ENCODE peak calls at places on chromosomes 3 and 15, in six cellular contexts. D is fibroblast of pulmonary artery, L is mucosa of descending colon, I is epithelial cell of esophagus, H is K562, W is foreskin fibroblast. N is an unnamed sample.

GRCh38 chr3:124778061-124778460 is 47.8 kb downstream of the UMPS start:
- DNase-seq in D (no peak), L (no peak), I (no peak), H (no peak), W (no peak), N (no peak)

GRCh38 chr15:62306851-62307504 is 141.9 kb upstream of the C2CD4B start:
- DNase-seq in D (peak; percentile 87), L (no peak), I (peak; percentile 71), H (peak; percentile 70), W (peak; percentile 79), N (peak; percentile 34)

GRCh38 chr3:48118322-48118721 is 69.9 kb downstream of the CDC25A start:
- DNase-seq in D (no peak), L (no peak), I (no peak), H (no peak), W (no peak), N (no peak)

GRCh38 chr3:69649120-69649519 is 90.1 kb upstream of the MITF start:
- DNase-seq in D (peak; percentile 68), L (no peak), I (peak; percentile 54), H (no peak), W (peak; percentile 53), N (no peak)

GRCh38 chr15:77568960-77569646 is 63.6 kb downstream of the LINGO1 start:
- DNase-seq in D (peak; percentile 38), L (no peak), I (peak; percentile 54), H (peak; percentile 41), W (peak; percentile 38), N (no peak)

GRCh38 chr3:125129512-125129962 is 73.7 kb upstream of the HEG1 start:
- DNase-seq in D (peak; percentile 93), L (no peak), I (peak; percentile 93), H (peak; percentile 29), W (peak; percentile 98), N (peak; percentile 97)

GRCh38 chr3:194009892-194010533 is 125.9 kb upstream of the HES1 start:
- DNase-seq in D (no peak), L (no peak), I (no peak), H (no peak), W (no peak), N (no peak)

GRCh38 chr3:192128922-192129321 is 598.4 kb downstream of the FGF12 start:
- DNase-seq in D (no peak), L (no peak), I (no peak), H (no peak), W (no peak), N (no peak)

GRCh38 chr15:77504310-77504709 is 83.6 kb downstream of the HMG20A start:
- DNase-seq in D (no peak), L (peak; percentile 70), I (no peak), H (no peak), W (no peak), N (no peak)

GRCh38 chr3:164450276-164450905 is 627.9 kb downstream of the SI start:
- DNase-seq in D (peak; percentile 43), L (no peak), I (no peak), H (no peak), W (no peak), N (no peak)

GRCh38 chr15:81275711-81276417 is 48.1 kb downstream of the STARD5 start:
- DNase-seq in D (peak; percentile 76), L (no peak), I (no peak), H (no peak), W (no peak), N (no peak)

GRCh38 chr15:69729167-69729748 is 276.6 kb downstream of the RPLP1 start:
- DNase-seq in D (peak; percentile 56), L (no peak), I (peak; percentile 8), H (peak; percentile 41), W (peak; percentile 40), N (no peak)

GRCh38 chr15:23897091-23897490 is 210.0 kb upstream of the NDN start:
- DNase-seq in D (no peak), L (no peak), I (peak; percentile 5), H (no peak), W (no peak), N (no peak)

GRCh38 chr15:65939901-65940617 is 70.8 kb downstream of the RAB11A start:
- DNase-seq in D (peak; percentile 82), L (no peak), I (peak; percentile 95), H (no peak), W (peak; percentile 93), N (peak; percentile 98)

GRCh38 chr3:23493846-23494245 is 290.7 kb downstream of the UBE2E2 start:
- DNase-seq in D (no peak), L (no peak), I (peak; percentile 20), H (no peak), W (no peak), N (no peak)

GRCh38 chr15:39851505-39852082 is 68.5 kb downstream of the GPR176 start:
- DNase-seq in D (peak; percentile 53), L (no peak), I (no peak), H (no peak), W (peak; percentile 25), N (no peak)

GRCh38 chr15:98845138-98845884 is 162.3 kb downstream of the PGPEP1L start:
- DNase-seq in D (peak; percentile 21), L (no peak), I (peak; percentile 57), H (no peak), W (no peak), N (no peak)

GRCh38 chr3:51967384-51968174 is at the start of gene PCBP4:
- DNase-seq in D (peak; percentile 31), L (peak; percentile 67), I (peak; percentile 31), H (peak; percentile 60), W (peak; percentile 75), N (no peak)

GRCh38 chr3:177124882-177125281 is 72.4 kb downstream of the TBL1XR1 start:
- DNase-seq in D (peak; percentile 57), L (no peak), I (peak; percentile 29), H (no peak), W (no peak), N (no peak)

GRCh38 chr3:70049761-70050160 is 50.2 kb downstream of the SAMMSON start:
- DNase-seq in D (peak; percentile 46), L (no peak), I (peak; percentile 36), H (no peak), W (peak; percentile 68), N (no peak)

GRCh38 chr3:113166719-113167492 is 44.5 kb upstream of the BOC start:
- DNase-seq in D (peak; percentile 53), L (no peak), I (peak; percentile 33), H (no peak), W (peak; percentile 84), N (peak; percentile 55)

GRCh38 chr3:142315083-142315482 is 89.7 kb upstream of the GK5 start:
- DNase-seq in D (peak; percentile 69), L (no peak), I (peak; percentile 20), H (peak; percentile 15), W (peak; percentile 80), N (no peak)

GRCh38 chr3:35929158-35929557 is 289.8 kb downstream of the ARPP21 start:
- DNase-seq in D (peak; percentile 33), L (no peak), I (no peak), H (no peak), W (peak; percentile 71), N (peak; percentile 39)

GRCh38 chr3:148861277-148861869 is 3.7 kb upstream of the CPA3 start:
- DNase-seq in D (peak; percentile 74), L (no peak), I (peak; percentile 65), H (peak; percentile 50), W (peak; percentile 79), N (peak; percentile 22)

GRCh38 chr3:4821331-4821730 is 157.9 kb upstream of the BHLHE40 start:
- DNase-seq in D (no peak), L (no peak), I (no peak), H (no peak), W (no peak), N (no peak)

GRCh38 chr3:4821975-4822374 is 157.3 kb upstream of the BHLHE40 start:
- DNase-seq in D (no peak), L (peak; percentile 77), I (no peak), H (no peak), W (no peak), N (no peak)

GRCh38 chr3:4823986-4824947 is 155.0 kb upstream of the BHLHE40 start:
- DNase-seq in D (no peak), L (no peak), I (no peak), H (no peak), W (no peak), N (no peak)

GRCh38 chr3:4823385-4823784 is 155.9 kb upstream of the BHLHE40 start:
- DNase-seq in D (no peak), L (no peak), I (no peak), H (no peak), W (no peak), N (no peak)

GRCh38 chr3:4822568-4822967 is 156.7 kb upstream of the BHLHE40 start:
- DNase-seq in D (no peak), L (no peak), I (no peak), H (peak; percentile 53), W (no peak), N (no peak)
- TF ChIP-seq CTCF in D (no peak), L (no peak), I (no peak), H (no peak), W (no peak), N (no peak)

DNA sequence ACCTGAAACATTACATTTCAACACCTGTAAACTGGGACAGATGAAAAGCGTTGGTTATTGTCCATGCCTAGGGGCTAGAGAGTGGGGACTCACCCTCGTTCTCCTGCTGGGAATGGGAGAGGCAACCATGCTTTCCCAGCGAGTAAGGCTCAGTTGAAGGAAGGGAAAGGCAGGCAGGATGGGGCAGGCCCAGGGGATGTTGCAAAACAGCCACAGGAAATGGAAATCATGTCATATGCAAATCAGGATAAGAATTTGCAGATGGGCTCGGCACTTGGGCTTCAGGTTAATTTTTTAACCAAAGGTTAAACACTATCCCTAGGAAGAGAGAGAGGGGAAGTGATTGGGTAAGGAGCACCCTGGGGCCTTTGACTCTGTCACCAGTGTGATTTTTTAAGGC is 14.5 kb upstream of the PLA2G4E start:
- DNase-seq in D (peak; percentile 58), L (no peak), I (peak; percentile 99), H (no peak), W (peak; percentile 62), N (no peak)
- H3K4me3 ChIP-seq in D (no peak overlapping the region), L (no peak overlapping the region), I (peak overlapping the region; percentile 23), H (no peak overlapping the region), W (no peak overlapping the region), N (no peak overlapping the region)

GRCh38 chr15:41847981-41848380 is 9.3 kb downstream of the PLA2G4B start:
- DNase-seq in D (no peak), L (no peak), I (no peak), H (no peak), W (no peak), N (no peak)
- TF ChIP-seq CTCF in D (no peak), L (no peak), I (no peak), H (no peak), W (no peak), N (no peak)

DNA sequence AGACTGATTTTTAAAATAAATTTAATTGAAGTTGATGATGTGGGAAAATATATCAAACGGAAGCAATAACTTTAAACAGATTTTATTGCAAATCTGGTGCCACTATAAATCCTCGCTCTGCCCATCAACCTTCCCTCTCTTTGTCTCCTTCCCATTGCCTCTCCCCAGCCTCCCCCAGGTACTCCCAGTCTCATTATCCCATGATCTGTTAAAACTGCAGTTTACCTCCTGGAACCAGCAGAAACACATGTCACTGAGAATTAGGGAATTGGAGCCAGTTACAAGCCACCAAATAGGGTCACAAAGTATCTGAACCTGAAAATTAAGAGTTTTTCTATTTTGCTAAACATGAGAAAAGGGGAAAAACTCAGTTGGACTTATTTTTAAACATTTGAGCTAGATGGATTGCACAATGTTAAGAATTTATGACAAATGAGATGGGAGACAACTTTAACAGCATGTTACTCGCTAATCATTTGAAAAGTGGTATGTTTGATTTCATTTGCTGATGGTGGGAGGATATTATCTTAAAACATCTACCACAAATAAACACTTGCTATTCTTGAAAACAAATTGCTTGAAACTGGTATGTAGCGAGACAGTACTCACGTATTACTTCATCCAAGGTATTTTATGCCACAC is 2.4 kb downstream of the PLCH1 start:
- DNase-seq in D (no peak), L (no peak), I (no peak), H (no peak), W (no peak), N (no peak)
- H3K4me3 ChIP-seq in D (no peak overlapping the region), L (no peak overlapping the region), I (no peak overlapping the region), H (no peak overlapping the region), W (no peak overlapping the region), N (no peak overlapping the region)

GRCh38 chr3:127442551-127442950 is 148.0 kb downstream of the TPRA1 start:
- DNase-seq in D (no peak), L (no peak), I (no peak), H (no peak), W (no peak), N (no peak)
- TF ChIP-seq CTCF in D (no peak), L (no peak), I (no peak), H (no peak), W (no peak), N (no peak)

N was measured in retinal pigment epithelial cell.